ENCODE peak calls at places on chromosomes 6 and 20, in seven cellular contexts. One of them, this sample, is unnamed.

GRCh38 chr6:2959909-2960719 is 11.3 kb downstream of the SERPINB6 start:
- DNase-seq in pulmonary artery endothelial cell: no peak
- DNase-seq in A172: peak
- DNase-seq in GM23248: peak
- DNase-seq in hepatic stellate cell: peak
- DNase-seq in Kasumi-1: no peak
- DNase-seq in EL: peak
- DNase-seq in this sample: peak

GRCh38 chr6:111846511-111847409 is 26.5 kb downstream of the FYN start:
- DNase-seq in pulmonary artery endothelial cell: no peak
- DNase-seq in EL: no peak
- DNase-seq in A172: no peak
- DNase-seq in GM23248: peak
- DNase-seq in Kasumi-1: no peak
- DNase-seq in hepatic stellate cell: no peak
- DNase-seq in this sample: peak

GRCh38 chr20:58855506-58856314 is 3.2 kb downstream of the GNAS start:
- DNase-seq in Kasumi-1: no peak
- DNase-seq in EL: no peak
- DNase-seq in GM23248: no peak
- DNase-seq in pulmonary artery endothelial cell: no peak
- DNase-seq in A172: no peak
- DNase-seq in hepatic stellate cell: no peak
- DNase-seq in this sample: no peak

GRCh38 chr6:111573118-111573883 is 32.4 kb downstream of the TRAF3IP2 start:
- DNase-seq in EL: peak
- DNase-seq in Kasumi-1: no peak
- DNase-seq in hepatic stellate cell: no peak
- DNase-seq in A172: no peak
- DNase-seq in pulmonary artery endothelial cell: no peak
- DNase-seq in GM23248: peak
- DNase-seq in this sample: peak

GRCh38 chr6:56156643-56157042 is 90.7 kb downstream of the COL21A1 start:
- DNase-seq in pulmonary artery endothelial cell: no peak
- DNase-seq in hepatic stellate cell: no peak
- DNase-seq in EL: no peak
- DNase-seq in GM23248: no peak
- DNase-seq in A172: peak
- DNase-seq in Kasumi-1: no peak
- DNase-seq in this sample: peak

GRCh38 chr6:167781066-167781767 is 45.5 kb upstream of the AFDN start:
- DNase-seq in EL: no peak
- DNase-seq in Kasumi-1: no peak
- DNase-seq in pulmonary artery endothelial cell: no peak
- DNase-seq in A172: no peak
- DNase-seq in GM23248: no peak
- DNase-seq in hepatic stellate cell: no peak
- DNase-seq in this sample: no peak

GRCh38 chr6:7673063-7673536 is 52.8 kb upstream of the BMP6 start:
- DNase-seq in pulmonary artery endothelial cell: no peak
- DNase-seq in Kasumi-1: no peak
- DNase-seq in EL: peak
- DNase-seq in hepatic stellate cell: no peak
- DNase-seq in GM23248: peak
- DNase-seq in A172: peak
- DNase-seq in this sample: peak

GRCh38 chr6:131107166-131107565 is 28.1 kb upstream of the AKAP7 start:
- DNase-seq in A172: peak
- DNase-seq in pulmonary artery endothelial cell: peak
- DNase-seq in GM23248: peak
- DNase-seq in hepatic stellate cell: peak
- DNase-seq in EL: peak
- DNase-seq in Kasumi-1: no peak
- DNase-seq in this sample: peak

GRCh38 chr6:169427856-169428255 is 174.2 kb upstream of the THBS2 start:
- DNase-seq in A172: no peak
- DNase-seq in GM23248: peak
- DNase-seq in EL: peak
- DNase-seq in Kasumi-1: no peak
- DNase-seq in pulmonary artery endothelial cell: no peak
- DNase-seq in hepatic stellate cell: peak
- DNase-seq in this sample: peak

GRCh38 chr6:109513571-109514071 is 30.6 kb upstream of the ZBTB24 start:
- DNase-seq in hepatic stellate cell: peak
- DNase-seq in EL: peak
- DNase-seq in Kasumi-1: no peak
- DNase-seq in pulmonary artery endothelial cell: peak
- DNase-seq in A172: peak
- DNase-seq in GM23248: peak
- DNase-seq in this sample: peak

GRCh38 chr6:34745277-34746103 is 11.8 kb upstream of the SNRPC start:
- DNase-seq in EL: peak
- DNase-seq in Kasumi-1: no peak
- DNase-seq in pulmonary artery endothelial cell: no peak
- DNase-seq in GM23248: peak
- DNase-seq in hepatic stellate cell: peak
- DNase-seq in A172: peak
- DNase-seq in this sample: peak

GRCh38 chr6:170445487-170445886 is 107.6 kb downstream of the PSMB1 start:
- DNase-seq in Kasumi-1: no peak
- DNase-seq in hepatic stellate cell: no peak
- DNase-seq in EL: no peak
- DNase-seq in A172: no peak
- DNase-seq in pulmonary artery endothelial cell: no peak
- DNase-seq in GM23248: no peak
- DNase-seq in this sample: no peak

GRCh38 chr6:143490244-143490643 is 21.3 kb downstream of the FUCA2 start:
- DNase-seq in GM23248: no peak
- DNase-seq in pulmonary artery endothelial cell: no peak
- DNase-seq in hepatic stellate cell: no peak
- DNase-seq in A172: no peak
- DNase-seq in EL: no peak
- DNase-seq in Kasumi-1: no peak
- DNase-seq in this sample: no peak

GRCh38 chr20:33663161-33664084 is 1.3 kb downstream of the C20orf144 start:
- DNase-seq in Kasumi-1: peak
- DNase-seq in EL: peak
- DNase-seq in GM23248: peak
- DNase-seq in hepatic stellate cell: peak
- DNase-seq in pulmonary artery endothelial cell: no peak
- DNase-seq in A172: peak
- DNase-seq in this sample: peak

GRCh38 chr20:9032758-9033157 is 36.1 kb upstream of the PLCB4 start:
- DNase-seq in A172: no peak
- DNase-seq in hepatic stellate cell: no peak
- DNase-seq in pulmonary artery endothelial cell: no peak
- DNase-seq in Kasumi-1: no peak
- DNase-seq in EL: peak
- DNase-seq in GM23248: peak
- DNase-seq in this sample: no peak

This sample was measured in M059J.